ENCODE peak calls at places on chromosome 10, in eight cellular contexts. R, K, W, X, M, H, O and Y are unnamed samples.

GRCh38 chr10:110414563-110415309 is 83.0 kb upstream of the DUSP5 start:
- DNase-seq in X (no peak), K (peak; percentile 91), W (no peak), M (no peak), O (peak; percentile 76), H (no peak), R (peak; percentile 91), Y (peak; percentile 86)

GRCh38 chr10:122029503-122030199 is 40.7 kb downstream of the TACC2 start:
- DNase-seq in R (no peak), M (no peak), O (no peak), W (no peak), K (no peak), X (no peak), H (no peak), Y (no peak)

GRCh38 chr10:88152720-88153119 is 289.3 kb downstream of the PTEN start:
- DNase-seq in M (no peak), K (peak; percentile 90), W (peak; percentile 97), O (peak; percentile 51), X (peak; percentile 69), R (peak; percentile 19), H (peak; percentile 14), Y (peak; percentile 27)

GRCh38 chr10:51422311-51423120 is 276.9 kb downstream of the CSTF2T start:
- DNase-seq in W (peak; percentile 76), M (no peak), R (no peak), X (peak; percentile 7), K (peak; percentile 53), O (peak; percentile 23), H (peak; percentile 59), Y (no peak)

GRCh38 chr10:81018898-81019890 is 481.5 kb downstream of the SH2D4B start:
- DNase-seq in W (peak; percentile 19), K (peak; percentile 38), M (no peak), X (peak; percentile 5), H (peak; percentile 76), R (no peak), O (no peak), Y (no peak)

GRCh38 chr10:43390791-43391190 is 18.2 kb downstream of the HNRNPF start:
- DNase-seq in X (no peak), M (no peak), H (peak; percentile 72), K (no peak), W (peak; percentile 49), O (no peak), R (no peak), Y (no peak)

GRCh38 chr10:88991161-88991899 is 732 bp downstream of the FAS start:
- DNase-seq in X (peak; percentile 46), K (peak; percentile 77), M (peak; percentile 33), W (peak; percentile 68), R (peak; percentile 58), O (no peak), H (peak; percentile 60), Y (peak; percentile 65)

GRCh38 chr10:113094114-113094486 is 144.1 kb downstream of the TCF7L2 start:
- DNase-seq in K (no peak), M (no peak), W (peak; percentile 69), R (no peak), X (no peak), H (no peak), O (no peak), Y (no peak)

GRCh38 chr10:16941865-16942264 is 124.6 kb upstream of the RSU1 start:
- DNase-seq in M (no peak), W (no peak), H (no peak), O (no peak), X (no peak), R (no peak), K (no peak), Y (no peak)

GRCh38 chr10:86107131-86107530 is 259.5 kb downstream of the GRID1 start:
- DNase-seq in M (no peak), R (no peak), K (no peak), W (no peak), H (no peak), X (no peak), O (no peak), Y (no peak)

GRCh38 chr10:58578366-58578765 is 65.7 kb downstream of the BICC1 start:
- DNase-seq in H (no peak), R (no peak), M (no peak), W (no peak), O (no peak), X (no peak), K (no peak), Y (no peak)

GRCh38 chr10:58384095-58384494 is 1.1 kb upstream of the TFAM start:
- DNase-seq in X (no peak), M (no peak), R (no peak), O (peak; percentile 7), H (no peak), W (no peak), K (no peak), Y (no peak)

GRCh38 chr10:98408799-98409198 is 6.2 kb downstream of the PYROXD2 start:
- DNase-seq in H (no peak), W (no peak), R (no peak), X (no peak), O (peak; percentile 38), K (no peak), M (no peak), Y (no peak)

GRCh38 chr10:50512214-50512595 is 111.6 kb downstream of the SGMS1 start:
- DNase-seq in R (no peak), M (no peak), X (no peak), K (no peak), O (no peak), W (peak; percentile 55), H (no peak), Y (no peak)

GRCh38 chr10:102627446-102628293 is 16.6 kb upstream of the TRIM8 start:
- DNase-seq in X (peak; percentile 62), W (peak; percentile 78), O (no peak), R (no peak), H (no peak), M (peak; percentile 61), K (peak; percentile 65), Y (no peak)

GRCh38 chr10:125204400-125204799 is 44.0 kb upstream of the CTBP2 start:
- DNase-seq in W (no peak), O (no peak), X (no peak), M (no peak), K (no peak), H (no peak), R (no peak), Y (no peak)